ENCODE peak calls at places on chromosomes 12 and 14, in four cellular contexts. One of them, this sample, is unnamed.

GRCh38 chr14:86954623-86955022 is 1038.4 kb downstream of the GALC start:
- DNase-seq in GM12878: no peak
- DNase-seq in NT2/D1: no peak
- DNase-seq in HepG2: no peak
- DNase-seq in this sample: no peak

GRCh38 chr12:27217590-27217989 is 26.5 kb upstream of the STK38L start:
- DNase-seq in GM12878: no peak
- DNase-seq in NT2/D1: no peak
- DNase-seq in HepG2: no peak
- DNase-seq in this sample: no peak

GRCh38 chr12:54134850-54135249 is 53.9 kb downstream of the SMUG1 start:
- DNase-seq in GM12878: no peak
- DNase-seq in NT2/D1: no peak
- DNase-seq in HepG2: no peak
- DNase-seq in this sample: no peak

GRCh38 chr12:47801170-47801903 is 18.4 kb downstream of the HDAC7 start:
- DNase-seq in GM12878: no peak
- DNase-seq in NT2/D1: no peak
- DNase-seq in HepG2: no peak
- DNase-seq in this sample: no peak

GRCh38 chr14:95500201-95500681 is 16.2 kb downstream of the SYNE3 start:
- DNase-seq in GM12878: no peak
- DNase-seq in NT2/D1: no peak
- DNase-seq in HepG2: peak; percentile 26
- DNase-seq in this sample: no peak

GRCh38 chr14:83253870-83254269 is 1720.2 kb upstream of the SEL1L start:
- DNase-seq in GM12878: no peak
- DNase-seq in NT2/D1: no peak
- DNase-seq in HepG2: no peak
- DNase-seq in this sample: no peak

GRCh38 chr12:12731178-12731577 is 14.0 kb downstream of the CDKN1B start:
- DNase-seq in GM12878: no peak
- DNase-seq in NT2/D1: no peak
- DNase-seq in HepG2: no peak
- DNase-seq in this sample: no peak

GRCh38 chr12:70267550-70267949 is 24.3 kb downstream of the CNOT2 start:
- DNase-seq in GM12878: no peak
- DNase-seq in NT2/D1: no peak
- DNase-seq in HepG2: no peak
- DNase-seq in this sample: no peak

GRCh38 chr14:104889374-104889755 is 24.3 kb downstream of the CEP170B start:
- DNase-seq in GM12878: no peak
- DNase-seq in NT2/D1: no peak
- DNase-seq in HepG2: no peak
- DNase-seq in this sample: no peak

GRCh38 chr12:34394211-34395055 is 372.1 kb downstream of the ALG10 start:
- DNase-seq in GM12878: no peak
- DNase-seq in NT2/D1: no peak
- DNase-seq in HepG2: no peak
- DNase-seq in this sample: no peak

GRCh38 chr14:75391953-75392352 is 35.9 kb upstream of the JDP2 start:
- DNase-seq in GM12878: no peak
- DNase-seq in NT2/D1: no peak
- DNase-seq in HepG2: no peak
- DNase-seq in this sample: no peak

GRCh38 chr14:24734917-24735500 is 101.0 kb upstream of the GZMB start:
- DNase-seq in GM12878: no peak
- DNase-seq in NT2/D1: peak; percentile 68
- DNase-seq in HepG2: peak; percentile 86
- DNase-seq in this sample: peak; percentile 48

GRCh38 chr12:82688619-82689018 is 1.9 kb downstream of the TMTC2 start:
- DNase-seq in GM12878: no peak
- DNase-seq in NT2/D1: no peak
- DNase-seq in HepG2: no peak
- DNase-seq in this sample: no peak

GRCh38 chr14:68140801-68141200 is 321.2 kb downstream of the RAD51B start:
- DNase-seq in GM12878: no peak
- DNase-seq in NT2/D1: no peak
- DNase-seq in HepG2: no peak
- DNase-seq in this sample: no peak

GRCh38 chr12:117321572-117321971 is 39.9 kb downstream of the NOS1 start:
- DNase-seq in GM12878: no peak
- DNase-seq in NT2/D1: no peak
- DNase-seq in HepG2: no peak
- DNase-seq in this sample: no peak

GRCh38 chr14:24321212-24321975 is 10.1 kb downstream of the LTB4R start:
- DNase-seq in GM12878: no peak
- DNase-seq in NT2/D1: no peak
- DNase-seq in HepG2: no peak
- DNase-seq in this sample: no peak

GRCh38 chr12:130041983-130042812 is 120.1 kb upstream of the FZD10 start:
- DNase-seq in GM12878: no peak
- DNase-seq in NT2/D1: peak; percentile 39
- DNase-seq in HepG2: no peak
- DNase-seq in this sample: peak; percentile 83

GRCh38 chr12:83114042-83114441 is 427.3 kb downstream of the TMTC2 start:
- DNase-seq in GM12878: no peak
- DNase-seq in NT2/D1: no peak
- DNase-seq in HepG2: no peak
- DNase-seq in this sample: no peak

GRCh38 chr14:86654558-86655184 is 1124.7 kb downstream of the FLRT2 start:
- DNase-seq in GM12878: no peak
- DNase-seq in NT2/D1: peak; percentile 44
- DNase-seq in HepG2: peak; percentile 34
- DNase-seq in this sample: peak; percentile 22

GRCh38 chr14:68794856-68795601 is 2.2 kb upstream of the ZFP36L1 start:
- DNase-seq in GM12878: no peak
- DNase-seq in NT2/D1: no peak
- DNase-seq in HepG2: no peak
- DNase-seq in this sample: peak; percentile 37

GRCh38 chr12:57166971-57167371 is 19.6 kb upstream of the LRP1-AS start:
- DNase-seq in GM12878: no peak
- DNase-seq in NT2/D1: no peak
- DNase-seq in HepG2: no peak
- DNase-seq in this sample: no peak

GRCh38 chr14:32637582-32637981 is 301.1 kb upstream of the NPAS3 start:
- DNase-seq in GM12878: no peak
- DNase-seq in NT2/D1: no peak
- DNase-seq in HepG2: no peak
- DNase-seq in this sample: no peak

GRCh38 chr12:58703911-58704310 is 216.4 kb downstream of the LRIG3 start:
- DNase-seq in GM12878: no peak
- DNase-seq in NT2/D1: no peak
- DNase-seq in HepG2: no peak
- DNase-seq in this sample: no peak

GRCh38 chr14:72126091-72126490 is 193.9 kb downstream of the RGS6 start:
- DNase-seq in GM12878: no peak
- DNase-seq in NT2/D1: no peak
- DNase-seq in HepG2: no peak
- DNase-seq in this sample: no peak

GRCh38 chr14:85528882-85529585 is 910 bp upstream of the FLRT2 start:
- DNase-seq in GM12878: no peak
- DNase-seq in NT2/D1: no peak
- DNase-seq in HepG2: no peak
- DNase-seq in this sample: no peak

GRCh38 chr14:89853976-89854693 is 100.4 kb downstream of the EFCAB11 start:
- DNase-seq in GM12878: no peak
- DNase-seq in NT2/D1: no peak
- DNase-seq in HepG2: no peak
- DNase-seq in this sample: no peak

GRCh38 chr12:49872781-49873181 is 29.9 kb upstream of the BCDIN3D start:
- DNase-seq in GM12878: no peak
- DNase-seq in NT2/D1: no peak
- DNase-seq in HepG2: no peak
- DNase-seq in this sample: no peak

GRCh38 chr14:23089498-23090253 is 5.3 kb downstream of the ACIN1 start:
- DNase-seq in GM12878: no peak
- DNase-seq in NT2/D1: no peak
- DNase-seq in HepG2: no peak
- DNase-seq in this sample: no peak

GRCh38 chr14:81162941-81163340 is 57.8 kb downstream of the GTF2A1 start:
- DNase-seq in GM12878: no peak
- DNase-seq in NT2/D1: no peak
- DNase-seq in HepG2: no peak
- DNase-seq in this sample: no peak

GRCh38 chr12:129941646-129942045 is 37.8 kb upstream of the TMEM132D start:
- DNase-seq in GM12878: no peak
- DNase-seq in NT2/D1: no peak
- DNase-seq in HepG2: no peak
- DNase-seq in this sample: no peak

GRCh38 chr14:35934499-35934898 is 108.4 kb downstream of the BRMS1L start:
- DNase-seq in GM12878: peak; percentile 33
- DNase-seq in NT2/D1: no peak
- DNase-seq in HepG2: no peak
- DNase-seq in this sample: no peak

GRCh38 chr14:59707778-59708635 is 131.4 kb upstream of the CCDC175 start:
- DNase-seq in GM12878: no peak
- DNase-seq in NT2/D1: no peak
- DNase-seq in HepG2: no peak
- DNase-seq in this sample: no peak

DNA sequence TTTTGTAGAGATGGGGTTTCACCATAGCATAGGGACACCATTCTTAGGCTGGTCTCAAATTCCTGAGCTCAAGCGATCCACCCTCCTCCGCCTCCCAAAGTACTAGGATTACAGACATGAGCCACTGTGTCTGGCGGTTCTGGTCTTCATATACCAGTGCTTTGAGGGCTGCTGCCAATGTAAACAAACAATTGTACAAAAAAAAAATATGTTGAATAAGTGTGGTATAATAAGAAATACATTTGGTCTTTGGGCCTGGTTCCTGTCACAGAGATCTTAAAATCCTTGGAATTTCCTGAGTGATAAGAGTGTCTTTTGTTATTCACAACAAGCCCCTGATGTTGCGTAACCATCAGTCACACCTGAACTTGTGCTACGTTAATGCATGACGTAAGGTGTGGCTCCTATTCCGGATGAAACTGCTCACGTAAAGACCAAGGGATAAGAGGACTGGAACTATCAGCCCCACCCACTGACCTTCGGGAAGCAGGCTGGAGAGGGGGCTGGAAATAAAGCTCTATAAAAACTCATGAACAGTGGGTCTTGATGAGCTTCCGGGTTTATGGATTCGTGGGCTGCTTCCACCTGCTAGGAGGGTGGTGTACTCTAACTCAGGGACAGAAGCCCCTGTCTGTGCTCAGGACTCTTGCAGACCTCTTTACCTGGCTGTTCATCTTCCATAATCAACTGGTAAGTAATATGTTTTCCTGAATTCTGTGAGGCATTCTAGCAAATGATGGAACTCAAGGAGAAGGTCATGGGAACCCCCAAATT is 16.5 kb upstream of the RIMKLB start:
- DNase-seq in GM12878: no peak
- DNase-seq in NT2/D1: no peak
- DNase-seq in HepG2: no peak
- DNase-seq in this sample: no peak
- TF ChIP-seq SUZ12 in GM12878: no peak
- TF ChIP-seq SUZ12 in NT2/D1: no peak
- TF ChIP-seq SUZ12 in HepG2: no peak
- TF ChIP-seq SUZ12 in this sample: no peak

GRCh38 chr12:14950982-14951746 is 10.2 kb downstream of the ARHGDIB start:
- DNase-seq in GM12878: no peak
- DNase-seq in NT2/D1: peak; percentile 54
- DNase-seq in HepG2: peak; percentile 56
- DNase-seq in this sample: no peak
- TF ChIP-seq SUZ12 in GM12878: no peak
- TF ChIP-seq SUZ12 in NT2/D1: no peak
- TF ChIP-seq SUZ12 in HepG2: no peak
- TF ChIP-seq SUZ12 in this sample: no peak

DNA sequence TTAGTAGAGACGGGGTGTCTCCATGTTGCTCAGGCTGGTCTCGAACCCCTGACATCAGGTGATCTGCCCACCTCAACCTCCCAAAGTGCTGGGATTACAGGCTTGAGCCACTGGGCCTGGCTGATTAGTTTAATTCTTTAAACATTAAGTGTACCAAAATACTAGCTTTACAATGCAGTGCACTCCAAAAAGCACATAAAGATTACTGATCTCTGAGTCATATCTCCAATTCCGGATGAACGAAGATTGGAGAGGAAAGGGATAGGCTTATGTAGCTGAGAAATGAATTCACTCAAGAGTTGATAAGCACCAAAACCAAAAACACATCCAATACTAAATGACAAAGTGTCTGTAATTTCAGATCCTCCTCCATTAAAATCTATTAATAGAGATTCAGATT is 15.1 kb downstream of the NAV3 start:
- DNase-seq in GM12878: no peak
- DNase-seq in NT2/D1: no peak
- DNase-seq in HepG2: no peak
- DNase-seq in this sample: no peak
- TF ChIP-seq SUZ12 in GM12878: no peak
- TF ChIP-seq SUZ12 in NT2/D1: no peak
- TF ChIP-seq SUZ12 in HepG2: no peak
- TF ChIP-seq SUZ12 in this sample: no peak

GRCh38 chr12:5806376-5807089 is 138.5 kb downstream of the ANO2 start:
- DNase-seq in GM12878: no peak
- DNase-seq in NT2/D1: no peak
- DNase-seq in HepG2: no peak
- DNase-seq in this sample: no peak

GRCh38 chr12:5809586-5809985 is 135.5 kb downstream of the ANO2 start:
- DNase-seq in GM12878: no peak
- DNase-seq in NT2/D1: no peak
- DNase-seq in HepG2: no peak
- DNase-seq in this sample: no peak

GRCh38 chr12:5807090-5807414 is 138.0 kb downstream of the ANO2 start:
- DNase-seq in GM12878: no peak
- DNase-seq in NT2/D1: no peak
- DNase-seq in HepG2: no peak
- DNase-seq in this sample: no peak

GRCh38 chr12:5807538-5808219 is 137.4 kb downstream of the ANO2 start:
- DNase-seq in GM12878: no peak
- DNase-seq in NT2/D1: no peak
- DNase-seq in HepG2: no peak
- DNase-seq in this sample: no peak

GRCh38 chr12:5808956-5809355 is 136.1 kb downstream of the ANO2 start:
- DNase-seq in GM12878: no peak
- DNase-seq in NT2/D1: no peak
- DNase-seq in HepG2: no peak
- DNase-seq in this sample: no peak
- TF ChIP-seq SUZ12 in GM12878: no peak
- TF ChIP-seq SUZ12 in NT2/D1: no peak
- TF ChIP-seq SUZ12 in HepG2: no peak
- TF ChIP-seq SUZ12 in this sample: no peak

GRCh38 chr12:107553211-107553765 is 132.3 kb upstream of the PWP1 start:
- DNase-seq in GM12878: no peak
- DNase-seq in NT2/D1: no peak
- DNase-seq in HepG2: no peak
- DNase-seq in this sample: no peak
- TF ChIP-seq SUZ12 in GM12878: no peak
- TF ChIP-seq SUZ12 in NT2/D1: no peak
- TF ChIP-seq SUZ12 in HepG2: no peak
- TF ChIP-seq SUZ12 in this sample: no peak